ENCODE peak calls at places on chromosomes 16 and 17, in ten cellular contexts. D, E, M, Z, K, G, J, T, A and S are unnamed samples.
A peak's percentile ranks its signal among the peaks of the same experiment; 100 is the strongest.

GRCh38 chr16:87132361-87133014 is 184.7 kb downstream of the C16orf95 start:
- DNase-seq in E (no peak), Z (no peak), D (no peak), T (no peak), J (peak; percentile 78), K (no peak), G (peak; percentile 58), M (no peak), A (no peak), S (no peak)

GRCh38 chr16:5064915-5065314 is 841 bp downstream of the C16orf89 start:
- DNase-seq in T (no peak), E (no peak), K (no peak), J (peak; percentile 26), D (no peak), Z (no peak), M (no peak), A (no peak), G (no peak), S (no peak)

GRCh38 chr16:4920826-4921225 is 16.1 kb downstream of the PPL start:
- DNase-seq in A (no peak), T (no peak), J (no peak), E (no peak), G (no peak), M (no peak), K (no peak), Z (no peak), D (no peak), S (no peak)

GRCh38 chr17:49552070-49552751 is 23.5 kb upstream of the NXPH3 start:
- DNase-seq in M (no peak), A (no peak), E (no peak), D (no peak), T (no peak), K (no peak), G (no peak), Z (no peak), J (no peak), S (no peak)

GRCh38 chr17:81380117-81380516 is 15.1 kb upstream of the BAHCC1 start:
- DNase-seq in Z (no peak), T (no peak), M (no peak), A (no peak), J (no peak), K (peak; percentile 22), E (no peak), D (no peak), G (no peak), S (no peak)

GRCh38 chr16:70341600-70341999 is 5.1 kb upstream of the DDX19A start:
- DNase-seq in J (no peak), D (no peak), A (no peak), K (peak; percentile 38), G (no peak), T (no peak), Z (no peak), M (no peak), E (no peak), S (no peak)

GRCh38 chr17:77285594-77286390 is 145.0 kb downstream of the SEC14L1 start:
- DNase-seq in Z (no peak), M (no peak), K (no peak), T (peak; percentile 94), G (no peak), E (no peak), J (peak; percentile 83), D (no peak), A (no peak), S (peak; percentile 26)

GRCh38 chr17:78940708-78941107 is 15.5 kb upstream of the TIMP2 start:
- DNase-seq in M (no peak), T (no peak), A (no peak), J (peak; percentile 55), E (no peak), K (peak; percentile 92), D (no peak), G (no peak), Z (no peak), S (no peak)

GRCh38 chr16:85936761-85937343 is 37.9 kb downstream of the IRF8 start:
- DNase-seq in E (no peak), K (no peak), D (peak; percentile 51), A (no peak), J (no peak), Z (no peak), G (no peak), T (no peak), M (no peak), S (no peak)

GRCh38 chr17:2705263-2705662 is 6.3 kb downstream of the CLUH start:
- DNase-seq in J (peak; percentile 83), Z (no peak), A (no peak), K (no peak), E (no peak), T (peak; percentile 89), D (no peak), G (no peak), M (no peak), S (no peak)

GRCh38 chr16:69818811-69819587 is 56.9 kb downstream of the WWP2 start:
- DNase-seq in E (no peak), A (no peak), G (no peak), Z (no peak), K (no peak), J (no peak), D (no peak), M (no peak), T (no peak), S (no peak)

GRCh38 chr16:25108054-25108453 is 3.5 kb upstream of the LCMT1 start:
- DNase-seq in D (peak; percentile 38), M (no peak), J (no peak), G (no peak), Z (no peak), A (peak; percentile 62), K (peak; percentile 57), T (no peak), E (peak; percentile 56), S (peak; percentile 14)